ENCODE peak calls at places on chromosomes 6 and 20, in eight cellular contexts. One of them, this sample, is unnamed.

GRCh38 chr20:62602550-62602949 is 39.8 kb upstream of the SLCO4A1 start:
- DNase-seq in cardiac fibroblast: no peak
- DNase-seq in adrenal gland: no peak
- DNase-seq in PC-9: no peak
- DNase-seq in suprapubic skin: no peak
- DNase-seq in fibroblast of the aortic adventitia: no peak
- DNase-seq in astrocyte of the cerebellum: no peak
- DNase-seq in upper lobe of right lung: peak; percentile 88
- DNase-seq in this sample: no peak

GRCh38 chr6:38779310-38780062 is 64.4 kb downstream of the DNAH8 start:
- DNase-seq in cardiac fibroblast: no peak
- DNase-seq in adrenal gland: no peak
- DNase-seq in PC-9: no peak
- DNase-seq in suprapubic skin: no peak
- DNase-seq in fibroblast of the aortic adventitia: no peak
- DNase-seq in astrocyte of the cerebellum: no peak
- DNase-seq in upper lobe of right lung: no peak
- DNase-seq in this sample: no peak

GRCh38 chr20:56179051-56179450 is 69.5 kb upstream of the MC3R start:
- DNase-seq in cardiac fibroblast: no peak
- DNase-seq in adrenal gland: no peak
- DNase-seq in PC-9: no peak
- DNase-seq in suprapubic skin: no peak
- DNase-seq in fibroblast of the aortic adventitia: no peak
- DNase-seq in astrocyte of the cerebellum: no peak
- DNase-seq in upper lobe of right lung: no peak
- DNase-seq in this sample: no peak

GRCh38 chr6:54194067-54194466 is 82.8 kb downstream of the MLIP start:
- DNase-seq in cardiac fibroblast: peak; percentile 57
- DNase-seq in adrenal gland: no peak
- DNase-seq in PC-9: no peak
- DNase-seq in suprapubic skin: no peak
- DNase-seq in fibroblast of the aortic adventitia: peak; percentile 22
- DNase-seq in astrocyte of the cerebellum: peak; percentile 32
- DNase-seq in upper lobe of right lung: no peak
- DNase-seq in this sample: no peak

GRCh38 chr6:2773450-2773849 is 8.3 kb downstream of the WRNIP1 start:
- DNase-seq in cardiac fibroblast: peak; percentile 34
- DNase-seq in adrenal gland: no peak
- DNase-seq in PC-9: no peak
- DNase-seq in suprapubic skin: no peak
- DNase-seq in fibroblast of the aortic adventitia: no peak
- DNase-seq in astrocyte of the cerebellum: no peak
- DNase-seq in upper lobe of right lung: no peak
- DNase-seq in this sample: no peak

GRCh38 chr6:156440688-156441087 is 336.5 kb upstream of the ARID1B start:
- DNase-seq in cardiac fibroblast: no peak
- DNase-seq in adrenal gland: no peak
- DNase-seq in PC-9: no peak
- DNase-seq in suprapubic skin: no peak
- DNase-seq in fibroblast of the aortic adventitia: no peak
- DNase-seq in astrocyte of the cerebellum: no peak
- DNase-seq in upper lobe of right lung: no peak
- DNase-seq in this sample: no peak

GRCh38 chr6:169971171-169971861 is 219.9 kb downstream of the ERMARD start:
- DNase-seq in cardiac fibroblast: no peak
- DNase-seq in adrenal gland: peak; percentile 41
- DNase-seq in PC-9: no peak
- DNase-seq in suprapubic skin: peak; percentile 74
- DNase-seq in fibroblast of the aortic adventitia: no peak
- DNase-seq in astrocyte of the cerebellum: no peak
- DNase-seq in upper lobe of right lung: peak; percentile 60
- DNase-seq in this sample: no peak

GRCh38 chr6:150252714-150253444 is 110.0 kb downstream of the PPP1R14C start:
- DNase-seq in cardiac fibroblast: peak; percentile 18
- DNase-seq in adrenal gland: no peak
- DNase-seq in PC-9: peak; percentile 76
- DNase-seq in suprapubic skin: no peak
- DNase-seq in fibroblast of the aortic adventitia: no peak
- DNase-seq in astrocyte of the cerebellum: no peak
- DNase-seq in upper lobe of right lung: no peak
- DNase-seq in this sample: no peak

GRCh38 chr20:10519361-10520048 is 84.4 kb downstream of the SLX4IP start:
- DNase-seq in cardiac fibroblast: peak; percentile 92
- DNase-seq in adrenal gland: no peak
- DNase-seq in PC-9: no peak
- DNase-seq in suprapubic skin: no peak
- DNase-seq in fibroblast of the aortic adventitia: peak; percentile 65
- DNase-seq in astrocyte of the cerebellum: no peak
- DNase-seq in upper lobe of right lung: no peak
- DNase-seq in this sample: no peak

GRCh38 chr20:35768731-35769664 is 2.8 kb upstream of the PHF20 start:
- DNase-seq in cardiac fibroblast: peak; percentile 99
- DNase-seq in adrenal gland: peak; percentile 100
- DNase-seq in PC-9: peak; percentile 81
- DNase-seq in suprapubic skin: peak; percentile 98
- DNase-seq in fibroblast of the aortic adventitia: peak; percentile 99
- DNase-seq in astrocyte of the cerebellum: peak; percentile 87
- DNase-seq in upper lobe of right lung: peak; percentile 95
- DNase-seq in this sample: peak; percentile 84

GRCh38 chr6:170225852-170226417 is 64.9 kb downstream of the DLL1 start:
- DNase-seq in cardiac fibroblast: no peak
- DNase-seq in adrenal gland: no peak
- DNase-seq in PC-9: no peak
- DNase-seq in suprapubic skin: peak; percentile 77
- DNase-seq in fibroblast of the aortic adventitia: no peak
- DNase-seq in astrocyte of the cerebellum: no peak
- DNase-seq in upper lobe of right lung: peak; percentile 57
- DNase-seq in this sample: no peak

GRCh38 chr20:7722564-7722963 is 217.7 kb downstream of the HAO1 start:
- DNase-seq in cardiac fibroblast: peak; percentile 89
- DNase-seq in adrenal gland: no peak
- DNase-seq in PC-9: no peak
- DNase-seq in suprapubic skin: no peak
- DNase-seq in fibroblast of the aortic adventitia: peak; percentile 89
- DNase-seq in astrocyte of the cerebellum: no peak
- DNase-seq in upper lobe of right lung: no peak
- DNase-seq in this sample: no peak

GRCh38 chr20:23641936-23642751 is 4.4 kb upstream of the CST3 start:
- DNase-seq in cardiac fibroblast: peak; percentile 74
- DNase-seq in adrenal gland: peak; percentile 81
- DNase-seq in PC-9: peak; percentile 97
- DNase-seq in suprapubic skin: no peak
- DNase-seq in fibroblast of the aortic adventitia: peak; percentile 89
- DNase-seq in astrocyte of the cerebellum: no peak
- DNase-seq in upper lobe of right lung: no peak
- DNase-seq in this sample: peak; percentile 91

GRCh38 chr20:10419550-10420133 is 14.4 kb downstream of the MKKS start:
- DNase-seq in cardiac fibroblast: peak; percentile 51
- DNase-seq in adrenal gland: no peak
- DNase-seq in PC-9: peak; percentile 40
- DNase-seq in suprapubic skin: no peak
- DNase-seq in fibroblast of the aortic adventitia: no peak
- DNase-seq in astrocyte of the cerebellum: no peak
- DNase-seq in upper lobe of right lung: no peak
- DNase-seq in this sample: peak; percentile 26

GRCh38 chr6:87919001-87919400 is 128.6 kb upstream of the SPACA1 start:
- DNase-seq in cardiac fibroblast: no peak
- DNase-seq in adrenal gland: no peak
- DNase-seq in PC-9: no peak
- DNase-seq in suprapubic skin: no peak
- DNase-seq in fibroblast of the aortic adventitia: no peak
- DNase-seq in astrocyte of the cerebellum: no peak
- DNase-seq in upper lobe of right lung: no peak
- DNase-seq in this sample: no peak

GRCh38 chr6:20271818-20272217 is 59.5 kb upstream of the MBOAT1 start:
- DNase-seq in cardiac fibroblast: no peak
- DNase-seq in adrenal gland: no peak
- DNase-seq in PC-9: no peak
- DNase-seq in suprapubic skin: no peak
- DNase-seq in fibroblast of the aortic adventitia: no peak
- DNase-seq in astrocyte of the cerebellum: no peak
- DNase-seq in upper lobe of right lung: no peak
- DNase-seq in this sample: no peak

GRCh38 chr6:134853111-134854055 is 96.5 kb downstream of the ALDH8A1 start:
- DNase-seq in cardiac fibroblast: peak; percentile 31
- DNase-seq in adrenal gland: no peak
- DNase-seq in PC-9: no peak
- DNase-seq in suprapubic skin: no peak
- DNase-seq in fibroblast of the aortic adventitia: peak; percentile 91
- DNase-seq in astrocyte of the cerebellum: peak; percentile 50
- DNase-seq in upper lobe of right lung: no peak
- DNase-seq in this sample: peak; percentile 70

GRCh38 chr6:28898710-28898965 is 25.1 kb downstream of the TRIM27 start:
- DNase-seq in cardiac fibroblast: no peak
- DNase-seq in adrenal gland: no peak
- DNase-seq in PC-9: no peak
- DNase-seq in suprapubic skin: no peak
- DNase-seq in fibroblast of the aortic adventitia: no peak
- DNase-seq in astrocyte of the cerebellum: no peak
- DNase-seq in upper lobe of right lung: no peak
- DNase-seq in this sample: no peak

GRCh38 chr6:28895131-28895812 is 28.5 kb downstream of the TRIM27 start:
- DNase-seq in cardiac fibroblast: peak; percentile 98
- DNase-seq in adrenal gland: peak; percentile 99
- DNase-seq in PC-9: peak; percentile 92
- DNase-seq in suprapubic skin: peak; percentile 95
- DNase-seq in fibroblast of the aortic adventitia: peak; percentile 99
- DNase-seq in astrocyte of the cerebellum: peak; percentile 94
- DNase-seq in upper lobe of right lung: peak; percentile 90
- DNase-seq in this sample: peak; percentile 85

GRCh38 chr6:28900577-28901266 is 23.1 kb downstream of the TRIM27 start:
- DNase-seq in cardiac fibroblast: no peak
- DNase-seq in adrenal gland: no peak
- DNase-seq in PC-9: no peak
- DNase-seq in suprapubic skin: no peak
- DNase-seq in fibroblast of the aortic adventitia: no peak
- DNase-seq in astrocyte of the cerebellum: no peak
- DNase-seq in upper lobe of right lung: no peak
- DNase-seq in this sample: no peak

GRCh38 chr6:28893172-28893799 is 30.5 kb downstream of the TRIM27 start:
- DNase-seq in cardiac fibroblast: no peak
- DNase-seq in adrenal gland: no peak
- DNase-seq in PC-9: no peak
- DNase-seq in suprapubic skin: no peak
- DNase-seq in fibroblast of the aortic adventitia: no peak
- DNase-seq in astrocyte of the cerebellum: no peak
- DNase-seq in upper lobe of right lung: no peak
- DNase-seq in this sample: no peak

DNA sequence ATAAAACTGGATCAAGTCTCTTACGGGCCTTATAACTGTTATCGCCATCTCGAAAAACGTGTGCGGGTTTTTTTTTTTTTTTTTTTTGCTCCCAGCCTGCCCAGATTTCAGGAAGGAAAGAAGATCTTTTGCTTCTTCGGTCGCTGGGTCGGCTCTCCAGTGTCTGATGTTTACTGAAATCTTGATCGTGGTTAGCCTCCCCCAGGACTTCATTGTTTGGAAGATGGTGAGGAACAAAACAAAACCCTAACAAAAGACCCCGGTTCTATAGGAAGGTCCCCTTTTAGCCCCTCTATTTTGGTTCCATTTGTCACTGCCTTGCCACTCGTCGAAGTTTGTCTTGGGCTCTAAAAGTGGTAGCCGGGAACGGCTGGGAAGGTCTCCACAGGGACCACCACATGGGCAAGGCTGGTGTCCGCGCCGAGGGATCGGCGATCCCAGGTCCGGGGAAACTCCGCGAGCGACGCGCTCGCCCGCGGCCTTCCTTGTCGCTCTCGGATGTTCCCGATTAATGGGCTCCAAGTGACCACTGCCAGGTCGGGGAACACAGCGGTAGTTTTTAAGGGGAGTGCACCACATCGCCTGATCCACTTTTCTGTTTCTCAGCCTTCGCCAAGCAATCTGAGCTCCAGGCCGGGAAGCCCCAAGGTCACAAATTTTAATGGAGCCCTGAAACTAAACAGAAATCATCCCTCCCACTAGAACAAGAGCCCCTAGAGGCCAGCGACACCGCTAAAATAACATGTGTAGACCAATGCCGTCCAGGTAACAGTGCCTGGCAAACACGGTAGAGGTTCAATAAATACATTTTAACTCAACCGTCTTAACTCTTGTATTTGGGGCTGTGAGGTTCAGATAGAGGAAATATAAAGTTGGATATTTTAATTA is 27.0 kb downstream of the TRIM27 start:
- DNase-seq in cardiac fibroblast: peak; percentile 64
- DNase-seq in adrenal gland: peak; percentile 84
- DNase-seq in PC-9: peak; percentile 61
- DNase-seq in suprapubic skin: no peak
- DNase-seq in fibroblast of the aortic adventitia: peak; percentile 50
- DNase-seq in astrocyte of the cerebellum: no peak
- DNase-seq in upper lobe of right lung: peak; percentile 76
- DNase-seq in this sample: no peak
- H3K4me3 ChIP-seq in cardiac fibroblast: peak overlapping the region; percentile 56
- H3K4me3 ChIP-seq in adrenal gland: peak overlapping the region; percentile 62
- H3K4me3 ChIP-seq in PC-9: peak overlapping the region; percentile 92
- H3K4me3 ChIP-seq in suprapubic skin: peak overlapping the region; percentile 67
- H3K4me3 ChIP-seq in fibroblast of the aortic adventitia: peak overlapping the region; percentile 81
- H3K4me3 ChIP-seq in astrocyte of the cerebellum: peak overlapping the region; percentile 74
- H3K4me3 ChIP-seq in upper lobe of right lung: peak overlapping the region; percentile 70
- H3K4me3 ChIP-seq in this sample: peak overlapping the region; percentile 74

GRCh38 chr20:41178495-41178894 is 41.2 kb downstream of the PLCG1 start:
- DNase-seq in cardiac fibroblast: no peak
- DNase-seq in adrenal gland: peak; percentile 41
- DNase-seq in PC-9: no peak
- DNase-seq in suprapubic skin: no peak
- DNase-seq in fibroblast of the aortic adventitia: no peak
- DNase-seq in astrocyte of the cerebellum: no peak
- DNase-seq in upper lobe of right lung: no peak
- DNase-seq in this sample: no peak
- TF ChIP-seq CTCF in cardiac fibroblast: no peak
- TF ChIP-seq CTCF in adrenal gland: no peak
- TF ChIP-seq CTCF in PC-9: no peak
- TF ChIP-seq CTCF in suprapubic skin: no peak
- TF ChIP-seq CTCF in fibroblast of the aortic adventitia: no peak
- TF ChIP-seq CTCF in astrocyte of the cerebellum: no peak
- TF ChIP-seq CTCF in upper lobe of right lung: no peak
- TF ChIP-seq CTCF in this sample: no peak

GRCh38 chr6:148935705-148936306 is 189.0 kb downstream of the UST start:
- DNase-seq in cardiac fibroblast: peak; percentile 79
- DNase-seq in adrenal gland: no peak
- DNase-seq in PC-9: no peak
- DNase-seq in suprapubic skin: no peak
- DNase-seq in fibroblast of the aortic adventitia: peak; percentile 53
- DNase-seq in astrocyte of the cerebellum: no peak
- DNase-seq in upper lobe of right lung: no peak
- DNase-seq in this sample: no peak
- H3K4me3 ChIP-seq in cardiac fibroblast: no peak overlapping the region
- H3K4me3 ChIP-seq in adrenal gland: no peak overlapping the region
- H3K4me3 ChIP-seq in PC-9: no peak overlapping the region
- H3K4me3 ChIP-seq in suprapubic skin: no peak overlapping the region
- H3K4me3 ChIP-seq in fibroblast of the aortic adventitia: no peak overlapping the region
- H3K4me3 ChIP-seq in astrocyte of the cerebellum: no peak overlapping the region
- H3K4me3 ChIP-seq in upper lobe of right lung: no peak overlapping the region
- H3K4me3 ChIP-seq in this sample: no peak overlapping the region

DNA sequence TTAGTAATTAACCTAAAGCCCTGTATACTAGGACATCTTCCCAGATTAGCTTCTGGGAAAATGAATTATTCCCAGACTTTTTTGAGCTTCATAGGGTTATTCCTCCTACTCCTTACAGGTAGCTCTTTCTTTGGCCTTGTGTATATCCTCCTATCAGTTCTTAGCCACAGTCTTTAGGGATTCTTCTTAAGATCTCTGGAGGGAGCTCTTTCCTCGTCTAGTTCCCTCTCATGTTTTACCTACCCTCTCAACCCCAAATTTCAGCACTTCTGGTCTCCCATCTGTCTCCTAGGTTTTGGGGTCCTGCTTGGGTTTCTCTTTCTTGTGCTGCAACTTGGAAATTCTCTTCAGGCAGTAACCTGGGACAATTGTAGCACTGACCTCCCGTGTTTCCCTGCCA is 46.4 kb upstream of the SLC35B3 start:
- DNase-seq in cardiac fibroblast: peak; percentile 5
- DNase-seq in adrenal gland: no peak
- DNase-seq in PC-9: no peak
- DNase-seq in suprapubic skin: no peak
- DNase-seq in fibroblast of the aortic adventitia: peak; percentile 2
- DNase-seq in astrocyte of the cerebellum: no peak
- DNase-seq in upper lobe of right lung: no peak
- DNase-seq in this sample: no peak
- TF ChIP-seq CTCF in cardiac fibroblast: no peak
- TF ChIP-seq CTCF in adrenal gland: no peak
- TF ChIP-seq CTCF in PC-9: peak; percentile 55
- TF ChIP-seq CTCF in suprapubic skin: no peak
- TF ChIP-seq CTCF in fibroblast of the aortic adventitia: peak; percentile 17
- TF ChIP-seq CTCF in astrocyte of the cerebellum: peak; percentile 39
- TF ChIP-seq CTCF in upper lobe of right lung: no peak
- TF ChIP-seq CTCF in this sample: peak; percentile 62